ENCODE peak calls at places on chromosome 14, in eight cellular contexts. One of them, this sample, is unnamed.
A peak's percentile ranks its signal among the peaks of the same experiment; 100 is the strongest.

GRCh38 chr14:25400607-25401206 is 350.8 kb upstream of the STXBP6 start:
- DNase-seq in stimulated activated naive B cell treated with anti-CD40 and anti-IgM and Interleukin-4, amounts not matched to agents 10 μg/mL and 1 μg/mL and 100 μg/mL, for 72 hours: no peak
- DNase-seq in AG04450: no peak
- DNase-seq in fibroblast of pulmonary artery: peak; percentile 58
- DNase-seq in stimulated activated CD4-positive, alpha-beta T cell treated with anti-CD3 and anti-CD28 coated beads, Interleukin-1b, Interleukin-23, amount 100 ng/mL, for 4 hours: no peak
- DNase-seq in foreskin fibroblast: peak; percentile 58
- DNase-seq in cardiac fibroblast: peak; percentile 51
- DNase-seq in AG08395: peak; percentile 37
- DNase-seq in this sample: peak; percentile 61

GRCh38 chr14:29927596-29928341 is at the start of gene PRKD1:
- DNase-seq in AG04450: no peak
- DNase-seq in AG08395: peak; percentile 83
- DNase-seq in foreskin fibroblast: peak; percentile 79
- DNase-seq in cardiac fibroblast: peak; percentile 83
- DNase-seq in stimulated activated CD4-positive, alpha-beta T cell treated with anti-CD3 and anti-CD28 coated beads, Interleukin-1b, Interleukin-23, amount 100 ng/mL, for 4 hours: no peak
- DNase-seq in stimulated activated naive B cell treated with anti-CD40 and anti-IgM and Interleukin-4, amounts not matched to agents 10 μg/mL and 1 μg/mL and 100 μg/mL, for 72 hours: no peak
- DNase-seq in fibroblast of pulmonary artery: peak; percentile 79
- DNase-seq in this sample: peak; percentile 69

GRCh38 chr14:22871200-22871961 is at the start of gene LRP10:
- DNase-seq in cardiac fibroblast: peak; percentile 92
- DNase-seq in stimulated activated CD4-positive, alpha-beta T cell treated with anti-CD3 and anti-CD28 coated beads, Interleukin-1b, Interleukin-23, amount 100 ng/mL, for 4 hours: peak; percentile 70
- DNase-seq in stimulated activated naive B cell treated with anti-CD40 and anti-IgM and Interleukin-4, amounts not matched to agents 10 μg/mL and 1 μg/mL and 100 μg/mL, for 72 hours: peak; percentile 90
- DNase-seq in AG08395: peak; percentile 87
- DNase-seq in AG04450: no peak
- DNase-seq in fibroblast of pulmonary artery: peak; percentile 86
- DNase-seq in foreskin fibroblast: peak; percentile 95
- DNase-seq in this sample: peak; percentile 95

GRCh38 chr14:69093551-69094421 is 59.1 kb downstream of the DCAF5 start:
- DNase-seq in fibroblast of pulmonary artery: peak; percentile 88
- DNase-seq in foreskin fibroblast: peak; percentile 76
- DNase-seq in AG08395: peak; percentile 39
- DNase-seq in cardiac fibroblast: peak; percentile 77
- DNase-seq in stimulated activated naive B cell treated with anti-CD40 and anti-IgM and Interleukin-4, amounts not matched to agents 10 μg/mL and 1 μg/mL and 100 μg/mL, for 72 hours: no peak
- DNase-seq in AG04450: no peak
- DNase-seq in stimulated activated CD4-positive, alpha-beta T cell treated with anti-CD3 and anti-CD28 coated beads, Interleukin-1b, Interleukin-23, amount 100 ng/mL, for 4 hours: no peak
- DNase-seq in this sample: no peak

GRCh38 chr14:103315368-103315911 is 18.6 kb upstream of the EIF5 start:
- DNase-seq in cardiac fibroblast: peak; percentile 94
- DNase-seq in stimulated activated naive B cell treated with anti-CD40 and anti-IgM and Interleukin-4, amounts not matched to agents 10 μg/mL and 1 μg/mL and 100 μg/mL, for 72 hours: no peak
- DNase-seq in foreskin fibroblast: peak; percentile 64
- DNase-seq in AG04450: peak; percentile 30
- DNase-seq in AG08395: peak; percentile 41
- DNase-seq in stimulated activated CD4-positive, alpha-beta T cell treated with anti-CD3 and anti-CD28 coated beads, Interleukin-1b, Interleukin-23, amount 100 ng/mL, for 4 hours: no peak
- DNase-seq in fibroblast of pulmonary artery: peak; percentile 95
- DNase-seq in this sample: peak; percentile 18

GRCh38 chr14:104586832-104587620 is 7.5 kb downstream of the C14orf180 start:
- DNase-seq in AG08395: peak; percentile 25
- DNase-seq in cardiac fibroblast: peak; percentile 10
- DNase-seq in fibroblast of pulmonary artery: no peak
- DNase-seq in stimulated activated CD4-positive, alpha-beta T cell treated with anti-CD3 and anti-CD28 coated beads, Interleukin-1b, Interleukin-23, amount 100 ng/mL, for 4 hours: no peak
- DNase-seq in stimulated activated naive B cell treated with anti-CD40 and anti-IgM and Interleukin-4, amounts not matched to agents 10 μg/mL and 1 μg/mL and 100 μg/mL, for 72 hours: no peak
- DNase-seq in AG04450: no peak
- DNase-seq in foreskin fibroblast: peak; percentile 44
- DNase-seq in this sample: peak; percentile 16

GRCh38 chr14:51401272-51401671 is 161.2 kb downstream of the TMX1 start:
- DNase-seq in stimulated activated CD4-positive, alpha-beta T cell treated with anti-CD3 and anti-CD28 coated beads, Interleukin-1b, Interleukin-23, amount 100 ng/mL, for 4 hours: no peak
- DNase-seq in AG04450: no peak
- DNase-seq in cardiac fibroblast: peak; percentile 75
- DNase-seq in stimulated activated naive B cell treated with anti-CD40 and anti-IgM and Interleukin-4, amounts not matched to agents 10 μg/mL and 1 μg/mL and 100 μg/mL, for 72 hours: no peak
- DNase-seq in fibroblast of pulmonary artery: peak; percentile 58
- DNase-seq in foreskin fibroblast: no peak
- DNase-seq in AG08395: no peak
- DNase-seq in this sample: no peak

GRCh38 chr14:88392609-88393008 is 7.2 kb downstream of the SPATA7 start:
- DNase-seq in stimulated activated CD4-positive, alpha-beta T cell treated with anti-CD3 and anti-CD28 coated beads, Interleukin-1b, Interleukin-23, amount 100 ng/mL, for 4 hours: no peak
- DNase-seq in fibroblast of pulmonary artery: no peak
- DNase-seq in AG04450: no peak
- DNase-seq in AG08395: no peak
- DNase-seq in foreskin fibroblast: no peak
- DNase-seq in stimulated activated naive B cell treated with anti-CD40 and anti-IgM and Interleukin-4, amounts not matched to agents 10 μg/mL and 1 μg/mL and 100 μg/mL, for 72 hours: no peak
- DNase-seq in cardiac fibroblast: no peak
- DNase-seq in this sample: no peak

GRCh38 chr14:24059841-24060388 is 8.1 kb downstream of the CARMIL3 start:
- DNase-seq in stimulated activated naive B cell treated with anti-CD40 and anti-IgM and Interleukin-4, amounts not matched to agents 10 μg/mL and 1 μg/mL and 100 μg/mL, for 72 hours: no peak
- DNase-seq in cardiac fibroblast: no peak
- DNase-seq in stimulated activated CD4-positive, alpha-beta T cell treated with anti-CD3 and anti-CD28 coated beads, Interleukin-1b, Interleukin-23, amount 100 ng/mL, for 4 hours: no peak
- DNase-seq in fibroblast of pulmonary artery: no peak
- DNase-seq in foreskin fibroblast: no peak
- DNase-seq in AG08395: no peak
- DNase-seq in AG04450: no peak
- DNase-seq in this sample: no peak

GRCh38 chr14:73965206-73965605 is 15.1 kb downstream of the COQ6 start:
- DNase-seq in AG04450: no peak
- DNase-seq in AG08395: no peak
- DNase-seq in cardiac fibroblast: no peak
- DNase-seq in stimulated activated naive B cell treated with anti-CD40 and anti-IgM and Interleukin-4, amounts not matched to agents 10 μg/mL and 1 μg/mL and 100 μg/mL, for 72 hours: no peak
- DNase-seq in fibroblast of pulmonary artery: no peak
- DNase-seq in stimulated activated CD4-positive, alpha-beta T cell treated with anti-CD3 and anti-CD28 coated beads, Interleukin-1b, Interleukin-23, amount 100 ng/mL, for 4 hours: no peak
- DNase-seq in foreskin fibroblast: no peak
- DNase-seq in this sample: no peak

GRCh38 chr14:97713023-97713422 is 915.8 kb downstream of the VRK1 start:
- DNase-seq in AG08395: no peak
- DNase-seq in stimulated activated naive B cell treated with anti-CD40 and anti-IgM and Interleukin-4, amounts not matched to agents 10 μg/mL and 1 μg/mL and 100 μg/mL, for 72 hours: no peak
- DNase-seq in AG04450: no peak
- DNase-seq in cardiac fibroblast: no peak
- DNase-seq in fibroblast of pulmonary artery: peak; percentile 23
- DNase-seq in foreskin fibroblast: peak; percentile 14
- DNase-seq in stimulated activated CD4-positive, alpha-beta T cell treated with anti-CD3 and anti-CD28 coated beads, Interleukin-1b, Interleukin-23, amount 100 ng/mL, for 4 hours: no peak
- DNase-seq in this sample: no peak

GRCh38 chr14:26702721-26703250 is 105.0 kb upstream of the NOVA1 start:
- DNase-seq in cardiac fibroblast: peak; percentile 46
- DNase-seq in foreskin fibroblast: peak; percentile 17
- DNase-seq in stimulated activated CD4-positive, alpha-beta T cell treated with anti-CD3 and anti-CD28 coated beads, Interleukin-1b, Interleukin-23, amount 100 ng/mL, for 4 hours: no peak
- DNase-seq in AG08395: no peak
- DNase-seq in stimulated activated naive B cell treated with anti-CD40 and anti-IgM and Interleukin-4, amounts not matched to agents 10 μg/mL and 1 μg/mL and 100 μg/mL, for 72 hours: no peak
- DNase-seq in fibroblast of pulmonary artery: peak; percentile 74
- DNase-seq in AG04450: no peak
- DNase-seq in this sample: no peak

GRCh38 chr14:104553166-104554087 is 26.1 kb upstream of the C14orf180 start:
- DNase-seq in stimulated activated naive B cell treated with anti-CD40 and anti-IgM and Interleukin-4, amounts not matched to agents 10 μg/mL and 1 μg/mL and 100 μg/mL, for 72 hours: no peak
- DNase-seq in AG04450: no peak
- DNase-seq in fibroblast of pulmonary artery: no peak
- DNase-seq in AG08395: no peak
- DNase-seq in stimulated activated CD4-positive, alpha-beta T cell treated with anti-CD3 and anti-CD28 coated beads, Interleukin-1b, Interleukin-23, amount 100 ng/mL, for 4 hours: no peak
- DNase-seq in cardiac fibroblast: no peak
- DNase-seq in foreskin fibroblast: no peak
- DNase-seq in this sample: peak; percentile 7

GRCh38 chr14:34496679-34497513 is 34.9 kb upstream of the SPTSSA start:
- DNase-seq in stimulated activated CD4-positive, alpha-beta T cell treated with anti-CD3 and anti-CD28 coated beads, Interleukin-1b, Interleukin-23, amount 100 ng/mL, for 4 hours: no peak
- DNase-seq in AG04450: peak; percentile 98
- DNase-seq in cardiac fibroblast: peak; percentile 100
- DNase-seq in stimulated activated naive B cell treated with anti-CD40 and anti-IgM and Interleukin-4, amounts not matched to agents 10 μg/mL and 1 μg/mL and 100 μg/mL, for 72 hours: no peak
- DNase-seq in foreskin fibroblast: peak; percentile 98
- DNase-seq in fibroblast of pulmonary artery: peak; percentile 99
- DNase-seq in AG08395: peak; percentile 98
- DNase-seq in this sample: peak; percentile 43

GRCh38 chr14:74610866-74611671 is 968 bp downstream of the LTBP2 start:
- DNase-seq in cardiac fibroblast: peak; percentile 53
- DNase-seq in AG04450: no peak
- DNase-seq in foreskin fibroblast: peak; percentile 54
- DNase-seq in AG08395: no peak
- DNase-seq in stimulated activated CD4-positive, alpha-beta T cell treated with anti-CD3 and anti-CD28 coated beads, Interleukin-1b, Interleukin-23, amount 100 ng/mL, for 4 hours: no peak
- DNase-seq in fibroblast of pulmonary artery: peak; percentile 53
- DNase-seq in stimulated activated naive B cell treated with anti-CD40 and anti-IgM and Interleukin-4, amounts not matched to agents 10 μg/mL and 1 μg/mL and 100 μg/mL, for 72 hours: no peak
- DNase-seq in this sample: no peak

GRCh38 chr14:32233292-32233691 is 30.2 kb upstream of the RNU6-8 start:
- DNase-seq in AG08395: no peak
- DNase-seq in stimulated activated CD4-positive, alpha-beta T cell treated with anti-CD3 and anti-CD28 coated beads, Interleukin-1b, Interleukin-23, amount 100 ng/mL, for 4 hours: no peak
- DNase-seq in cardiac fibroblast: no peak
- DNase-seq in stimulated activated naive B cell treated with anti-CD40 and anti-IgM and Interleukin-4, amounts not matched to agents 10 μg/mL and 1 μg/mL and 100 μg/mL, for 72 hours: no peak
- DNase-seq in foreskin fibroblast: no peak
- DNase-seq in fibroblast of pulmonary artery: no peak
- DNase-seq in AG04450: no peak
- DNase-seq in this sample: no peak

GRCh38 chr14:83071888-83072501 is 1538.3 kb upstream of the SEL1L start:
- DNase-seq in stimulated activated CD4-positive, alpha-beta T cell treated with anti-CD3 and anti-CD28 coated beads, Interleukin-1b, Interleukin-23, amount 100 ng/mL, for 4 hours: no peak
- DNase-seq in cardiac fibroblast: no peak
- DNase-seq in fibroblast of pulmonary artery: no peak
- DNase-seq in AG04450: no peak
- DNase-seq in stimulated activated naive B cell treated with anti-CD40 and anti-IgM and Interleukin-4, amounts not matched to agents 10 μg/mL and 1 μg/mL and 100 μg/mL, for 72 hours: no peak
- DNase-seq in foreskin fibroblast: peak; percentile 23
- DNase-seq in AG08395: no peak
- DNase-seq in this sample: no peak

GRCh38 chr14:35155962-35156361 is 33.6 kb downstream of the PRORP start:
- DNase-seq in foreskin fibroblast: peak; percentile 19
- DNase-seq in AG04450: peak; percentile 15
- DNase-seq in AG08395: no peak
- DNase-seq in stimulated activated naive B cell treated with anti-CD40 and anti-IgM and Interleukin-4, amounts not matched to agents 10 μg/mL and 1 μg/mL and 100 μg/mL, for 72 hours: no peak
- DNase-seq in fibroblast of pulmonary artery: peak; percentile 77
- DNase-seq in stimulated activated CD4-positive, alpha-beta T cell treated with anti-CD3 and anti-CD28 coated beads, Interleukin-1b, Interleukin-23, amount 100 ng/mL, for 4 hours: no peak
- DNase-seq in cardiac fibroblast: peak; percentile 52
- DNase-seq in this sample: no peak

GRCh38 chr14:22544881-22545420 is 44.1 kb downstream of the DAD1 start:
- DNase-seq in AG08395: no peak
- DNase-seq in AG04450: no peak
- DNase-seq in fibroblast of pulmonary artery: no peak
- DNase-seq in cardiac fibroblast: no peak
- DNase-seq in stimulated activated CD4-positive, alpha-beta T cell treated with anti-CD3 and anti-CD28 coated beads, Interleukin-1b, Interleukin-23, amount 100 ng/mL, for 4 hours: no peak
- DNase-seq in foreskin fibroblast: no peak
- DNase-seq in stimulated activated naive B cell treated with anti-CD40 and anti-IgM and Interleukin-4, amounts not matched to agents 10 μg/mL and 1 μg/mL and 100 μg/mL, for 72 hours: no peak
- DNase-seq in this sample: no peak

GRCh38 chr14:57245941-57246340 is 22.8 kb downstream of the EXOC5 start:
- DNase-seq in fibroblast of pulmonary artery: peak; percentile 7
- DNase-seq in stimulated activated CD4-positive, alpha-beta T cell treated with anti-CD3 and anti-CD28 coated beads, Interleukin-1b, Interleukin-23, amount 100 ng/mL, for 4 hours: no peak
- DNase-seq in stimulated activated naive B cell treated with anti-CD40 and anti-IgM and Interleukin-4, amounts not matched to agents 10 μg/mL and 1 μg/mL and 100 μg/mL, for 72 hours: no peak
- DNase-seq in AG08395: no peak
- DNase-seq in AG04450: no peak
- DNase-seq in foreskin fibroblast: no peak
- DNase-seq in cardiac fibroblast: peak; percentile 21
- DNase-seq in this sample: no peak

GRCh38 chr14:22955702-22956575 is 951 bp downstream of the HAUS4 start:
- DNase-seq in fibroblast of pulmonary artery: no peak
- DNase-seq in foreskin fibroblast: peak; percentile 21
- DNase-seq in stimulated activated CD4-positive, alpha-beta T cell treated with anti-CD3 and anti-CD28 coated beads, Interleukin-1b, Interleukin-23, amount 100 ng/mL, for 4 hours: no peak
- DNase-seq in stimulated activated naive B cell treated with anti-CD40 and anti-IgM and Interleukin-4, amounts not matched to agents 10 μg/mL and 1 μg/mL and 100 μg/mL, for 72 hours: no peak
- DNase-seq in AG04450: no peak
- DNase-seq in cardiac fibroblast: no peak
- DNase-seq in AG08395: no peak
- DNase-seq in this sample: no peak

GRCh38 chr14:65206448-65207096 is 104.3 kb upstream of the MAX start:
- DNase-seq in fibroblast of pulmonary artery: peak; percentile 39
- DNase-seq in foreskin fibroblast: peak; percentile 68
- DNase-seq in stimulated activated naive B cell treated with anti-CD40 and anti-IgM and Interleukin-4, amounts not matched to agents 10 μg/mL and 1 μg/mL and 100 μg/mL, for 72 hours: peak; percentile 53
- DNase-seq in stimulated activated CD4-positive, alpha-beta T cell treated with anti-CD3 and anti-CD28 coated beads, Interleukin-1b, Interleukin-23, amount 100 ng/mL, for 4 hours: no peak
- DNase-seq in cardiac fibroblast: no peak
- DNase-seq in AG08395: peak; percentile 79
- DNase-seq in AG04450: peak; percentile 58
- DNase-seq in this sample: no peak

GRCh38 chr14:39492267-39492666 is 60.0 kb upstream of the FBXO33 start:
- DNase-seq in cardiac fibroblast: peak; percentile 80
- DNase-seq in stimulated activated naive B cell treated with anti-CD40 and anti-IgM and Interleukin-4, amounts not matched to agents 10 μg/mL and 1 μg/mL and 100 μg/mL, for 72 hours: no peak
- DNase-seq in fibroblast of pulmonary artery: peak; percentile 90
- DNase-seq in foreskin fibroblast: peak; percentile 84
- DNase-seq in AG08395: peak; percentile 48
- DNase-seq in AG04450: peak; percentile 55
- DNase-seq in stimulated activated CD4-positive, alpha-beta T cell treated with anti-CD3 and anti-CD28 coated beads, Interleukin-1b, Interleukin-23, amount 100 ng/mL, for 4 hours: no peak
- DNase-seq in this sample: no peak

GRCh38 chr14:61337893-61338292 is 16.5 kb downstream of the PRKCH start:
- DNase-seq in AG04450: no peak
- DNase-seq in cardiac fibroblast: no peak
- DNase-seq in stimulated activated CD4-positive, alpha-beta T cell treated with anti-CD3 and anti-CD28 coated beads, Interleukin-1b, Interleukin-23, amount 100 ng/mL, for 4 hours: no peak
- DNase-seq in foreskin fibroblast: no peak
- DNase-seq in stimulated activated naive B cell treated with anti-CD40 and anti-IgM and Interleukin-4, amounts not matched to agents 10 μg/mL and 1 μg/mL and 100 μg/mL, for 72 hours: no peak
- DNase-seq in AG08395: no peak
- DNase-seq in fibroblast of pulmonary artery: no peak
- DNase-seq in this sample: no peak

GRCh38 chr14:95547626-95548327 is 12.9 kb downstream of the GLRX5 start:
- DNase-seq in stimulated activated CD4-positive, alpha-beta T cell treated with anti-CD3 and anti-CD28 coated beads, Interleukin-1b, Interleukin-23, amount 100 ng/mL, for 4 hours: no peak
- DNase-seq in AG08395: peak; percentile 16
- DNase-seq in stimulated activated naive B cell treated with anti-CD40 and anti-IgM and Interleukin-4, amounts not matched to agents 10 μg/mL and 1 μg/mL and 100 μg/mL, for 72 hours: no peak
- DNase-seq in cardiac fibroblast: peak; percentile 59
- DNase-seq in fibroblast of pulmonary artery: peak; percentile 68
- DNase-seq in AG04450: no peak
- DNase-seq in foreskin fibroblast: peak; percentile 49
- DNase-seq in this sample: no peak

GRCh38 chr14:44854114-44854513 is 107.6 kb downstream of the KLHL28 start:
- DNase-seq in stimulated activated naive B cell treated with anti-CD40 and anti-IgM and Interleukin-4, amounts not matched to agents 10 μg/mL and 1 μg/mL and 100 μg/mL, for 72 hours: no peak
- DNase-seq in AG08395: no peak
- DNase-seq in AG04450: no peak
- DNase-seq in stimulated activated CD4-positive, alpha-beta T cell treated with anti-CD3 and anti-CD28 coated beads, Interleukin-1b, Interleukin-23, amount 100 ng/mL, for 4 hours: no peak
- DNase-seq in fibroblast of pulmonary artery: no peak
- DNase-seq in foreskin fibroblast: no peak
- DNase-seq in cardiac fibroblast: no peak
- DNase-seq in this sample: no peak

GRCh38 chr14:90546767-90547166 is 149.9 kb downstream of the CALM1 start:
- DNase-seq in AG08395: no peak
- DNase-seq in AG04450: no peak
- DNase-seq in stimulated activated CD4-positive, alpha-beta T cell treated with anti-CD3 and anti-CD28 coated beads, Interleukin-1b, Interleukin-23, amount 100 ng/mL, for 4 hours: no peak
- DNase-seq in cardiac fibroblast: no peak
- DNase-seq in foreskin fibroblast: no peak
- DNase-seq in stimulated activated naive B cell treated with anti-CD40 and anti-IgM and Interleukin-4, amounts not matched to agents 10 μg/mL and 1 μg/mL and 100 μg/mL, for 72 hours: no peak
- DNase-seq in fibroblast of pulmonary artery: no peak
- DNase-seq in this sample: no peak

GRCh38 chr14:75286313-75286712 is 7.7 kb downstream of the FOS start:
- DNase-seq in AG04450: no peak
- DNase-seq in cardiac fibroblast: no peak
- DNase-seq in stimulated activated CD4-positive, alpha-beta T cell treated with anti-CD3 and anti-CD28 coated beads, Interleukin-1b, Interleukin-23, amount 100 ng/mL, for 4 hours: no peak
- DNase-seq in foreskin fibroblast: no peak
- DNase-seq in stimulated activated naive B cell treated with anti-CD40 and anti-IgM and Interleukin-4, amounts not matched to agents 10 μg/mL and 1 μg/mL and 100 μg/mL, for 72 hours: no peak
- DNase-seq in AG08395: no peak
- DNase-seq in fibroblast of pulmonary artery: no peak
- DNase-seq in this sample: no peak

GRCh38 chr14:26549571-26549970 is 48.3 kb downstream of the NOVA1 start:
- DNase-seq in AG08395: no peak
- DNase-seq in stimulated activated CD4-positive, alpha-beta T cell treated with anti-CD3 and anti-CD28 coated beads, Interleukin-1b, Interleukin-23, amount 100 ng/mL, for 4 hours: no peak
- DNase-seq in AG04450: no peak
- DNase-seq in stimulated activated naive B cell treated with anti-CD40 and anti-IgM and Interleukin-4, amounts not matched to agents 10 μg/mL and 1 μg/mL and 100 μg/mL, for 72 hours: no peak
- DNase-seq in foreskin fibroblast: no peak
- DNase-seq in cardiac fibroblast: no peak
- DNase-seq in fibroblast of pulmonary artery: no peak
- DNase-seq in this sample: no peak

GRCh38 chr14:94051779-94052178 is 25.6 kb downstream of the OTUB2 start:
- DNase-seq in stimulated activated naive B cell treated with anti-CD40 and anti-IgM and Interleukin-4, amounts not matched to agents 10 μg/mL and 1 μg/mL and 100 μg/mL, for 72 hours: no peak
- DNase-seq in cardiac fibroblast: no peak
- DNase-seq in stimulated activated CD4-positive, alpha-beta T cell treated with anti-CD3 and anti-CD28 coated beads, Interleukin-1b, Interleukin-23, amount 100 ng/mL, for 4 hours: no peak
- DNase-seq in foreskin fibroblast: no peak
- DNase-seq in AG08395: no peak
- DNase-seq in fibroblast of pulmonary artery: no peak
- DNase-seq in AG04450: no peak
- DNase-seq in this sample: no peak

GRCh38 chr14:72839753-72840390 is 54.0 kb downstream of the DPF3 start:
- DNase-seq in foreskin fibroblast: no peak
- DNase-seq in fibroblast of pulmonary artery: no peak
- DNase-seq in AG08395: no peak
- DNase-seq in stimulated activated CD4-positive, alpha-beta T cell treated with anti-CD3 and anti-CD28 coated beads, Interleukin-1b, Interleukin-23, amount 100 ng/mL, for 4 hours: no peak
- DNase-seq in AG04450: no peak
- DNase-seq in cardiac fibroblast: no peak
- DNase-seq in stimulated activated naive B cell treated with anti-CD40 and anti-IgM and Interleukin-4, amounts not matched to agents 10 μg/mL and 1 μg/mL and 100 μg/mL, for 72 hours: no peak
- DNase-seq in this sample: peak; percentile 41

GRCh38 chr14:51735851-51736250 is 84.1 kb downstream of the FRMD6 start:
- DNase-seq in stimulated activated CD4-positive, alpha-beta T cell treated with anti-CD3 and anti-CD28 coated beads, Interleukin-1b, Interleukin-23, amount 100 ng/mL, for 4 hours: no peak
- DNase-seq in fibroblast of pulmonary artery: no peak
- DNase-seq in stimulated activated naive B cell treated with anti-CD40 and anti-IgM and Interleukin-4, amounts not matched to agents 10 μg/mL and 1 μg/mL and 100 μg/mL, for 72 hours: no peak
- DNase-seq in cardiac fibroblast: no peak
- DNase-seq in AG08395: no peak
- DNase-seq in foreskin fibroblast: no peak
- DNase-seq in AG04450: no peak
- DNase-seq in this sample: no peak

GRCh38 chr14:68939893-68940613 is 39.0 kb downstream of the ACTN1 start:
- DNase-seq in AG04450: peak; percentile 80
- DNase-seq in fibroblast of pulmonary artery: peak; percentile 98
- DNase-seq in foreskin fibroblast: peak; percentile 95
- DNase-seq in cardiac fibroblast: peak; percentile 97
- DNase-seq in AG08395: peak; percentile 91
- DNase-seq in stimulated activated CD4-positive, alpha-beta T cell treated with anti-CD3 and anti-CD28 coated beads, Interleukin-1b, Interleukin-23, amount 100 ng/mL, for 4 hours: no peak
- DNase-seq in stimulated activated naive B cell treated with anti-CD40 and anti-IgM and Interleukin-4, amounts not matched to agents 10 μg/mL and 1 μg/mL and 100 μg/mL, for 72 hours: no peak
- DNase-seq in this sample: peak; percentile 90

GRCh38 chr14:56027916-56028637 is 90.1 kb upstream of the PELI2 start:
- DNase-seq in AG08395: no peak
- DNase-seq in cardiac fibroblast: peak; percentile 3
- DNase-seq in foreskin fibroblast: no peak
- DNase-seq in stimulated activated naive B cell treated with anti-CD40 and anti-IgM and Interleukin-4, amounts not matched to agents 10 μg/mL and 1 μg/mL and 100 μg/mL, for 72 hours: no peak
- DNase-seq in fibroblast of pulmonary artery: no peak
- DNase-seq in AG04450: no peak
- DNase-seq in stimulated activated CD4-positive, alpha-beta T cell treated with anti-CD3 and anti-CD28 coated beads, Interleukin-1b, Interleukin-23, amount 100 ng/mL, for 4 hours: no peak
- DNase-seq in this sample: no peak